ENCODE peak calls at places on chromosomes 6 and 20, in five cellular contexts. J, P, C, T and O are unnamed samples.
A peak's percentile ranks its signal among the peaks of the same experiment; 100 is the strongest.

GRCh38 chr20:9884061-9884460 is 45.2 kb upstream of the PAK5 start:
- DNase-seq in J (no peak), P (no peak), C (no peak), T (no peak), O (no peak)

GRCh38 chr6:146892283-146892612 is 293.5 kb downstream of the ADGB start:
- DNase-seq in J (no peak), P (no peak), C (no peak), T (no peak), O (no peak)

GRCh38 chr20:21968486-21968885 is 263.0 kb downstream of the PAX1 start:
- DNase-seq in J (no peak), P (no peak), C (no peak), T (no peak), O (no peak)

GRCh38 chr6:161303628-161304340 is 29.9 kb upstream of the AGPAT4 start:
- DNase-seq in J (no peak), P (peak; percentile 54), C (no peak), T (no peak), O (no peak)

GRCh38 chr6:52995913-52996685 is 1.0 kb upstream of the GSTA4 start:
- DNase-seq in J (peak; percentile 41), P (peak; percentile 88), C (peak; percentile 45), T (peak; percentile 38), O (peak; percentile 59)

GRCh38 chr6:126764104-126764503 is 354.4 kb upstream of the RSPO3 start:
- DNase-seq in J (no peak), P (peak; percentile 41), C (no peak), T (no peak), O (no peak)

GRCh38 chr20:8757146-8757545 is 311.7 kb upstream of the PLCB4 start:
- DNase-seq in J (no peak), P (peak; percentile 76), C (no peak), T (no peak), O (peak; percentile 51)

GRCh38 chr20:50645253-50646068 is 45.9 kb downstream of the RIPOR3 start:
- DNase-seq in J (peak; percentile 79), P (peak; percentile 91), C (peak; percentile 67), T (no peak), O (peak; percentile 92)

GRCh38 chr20:58818585-58819285 is 32.0 kb downstream of the GNAS-AS1 start:
- DNase-seq in J (no peak), P (no peak), C (no peak), T (no peak), O (no peak)

GRCh38 chr20:63492982-63493381 is 5.9 kb downstream of the EEF1A2 start:
- DNase-seq in J (no peak), P (no peak), C (no peak), T (no peak), O (no peak)

GRCh38 chr20:53445276-53445675 is 148.4 kb downstream of the ZNF217 start:
- DNase-seq in J (no peak), P (peak; percentile 2), C (no peak), T (no peak), O (no peak)

GRCh38 chr6:146041282-146041681 is 12.4 kb downstream of the GRM1 start:
- DNase-seq in J (no peak), P (peak; percentile 49), C (no peak), T (no peak), O (no peak)

GRCh38 chr6:7914991-7915789 is 4.6 kb upstream of the TXNDC5 start:
- DNase-seq in J (peak; percentile 34), P (peak; percentile 89), C (no peak), T (no peak), O (no peak)

GRCh38 chr20:43959079-43959919 is 44.6 kb downstream of the TOX2 start:
- DNase-seq in J (no peak), P (peak; percentile 53), C (no peak), T (no peak), O (no peak)

GRCh38 chr20:50004175-50004574 is 21.4 kb downstream of the SNAI1 start:
- DNase-seq in J (no peak), P (no peak), C (no peak), T (no peak), O (no peak)

GRCh38 chr20:31698803-31699718 is 23.6 kb downstream of the BCL2L1 start:
- DNase-seq in J (peak; percentile 86), P (peak; percentile 95), C (peak; percentile 68), T (peak; percentile 60), O (peak; percentile 96)

GRCh38 chr6:26380256-26380655 is 2.7 kb upstream of the BTN2A2 start:
- DNase-seq in J (no peak), P (peak; percentile 40), C (no peak), T (no peak), O (no peak)

GRCh38 chr6:130252527-130253237 is 29.9 kb upstream of the SAMD3 start:
- DNase-seq in J (no peak), P (no peak), C (no peak), T (no peak), O (no peak)

GRCh38 chr6:46102123-46102522 is 27.7 kb upstream of the ENPP4 start:
- DNase-seq in J (no peak), P (no peak), C (no peak), T (no peak), O (no peak)

GRCh38 chr20:10550204-10551118 is 115.4 kb downstream of the SLX4IP start:
- DNase-seq in J (no peak), P (no peak), C (no peak), T (no peak), O (no peak)

GRCh38 chr6:170093276-170093657 is 197.6 kb downstream of the DLL1 start:
- DNase-seq in J (no peak), P (no peak), C (no peak), T (no peak), O (no peak)

GRCh38 chr6:105793132-105793531 is 293.0 kb upstream of the PRDM1 start:
- DNase-seq in J (no peak), P (no peak), C (peak; percentile 24), T (no peak), O (no peak)

GRCh38 chr6:142518126-142518525 is 216.3 kb downstream of the ADGRG6 start:
- DNase-seq in J (no peak), P (no peak), C (no peak), T (no peak), O (no peak)

GRCh38 chr6:28248916-28249315 is 3.2 kb downstream of the ZKSCAN4 start:
- DNase-seq in J (no peak), P (no peak), C (no peak), T (no peak), O (no peak)

GRCh38 chr6:28693751-28694443 is 168.2 kb downstream of the GPX5 start:
- DNase-seq in J (no peak), P (no peak), C (no peak), T (no peak), O (no peak)

GRCh38 chr6:4412488-4412887 is 277.1 kb upstream of the ECI2 start:
- DNase-seq in J (no peak), P (peak; percentile 70), C (no peak), T (no peak), O (no peak)

GRCh38 chr20:44284032-44284431 is 27.0 kb downstream of the FITM2 start:
- DNase-seq in J (no peak), P (no peak), C (no peak), T (no peak), O (no peak)

GRCh38 chr6:40480678-40481077 is 106.5 kb downstream of the LRFN2 start:
- DNase-seq in J (no peak), P (no peak), C (no peak), T (no peak), O (no peak)

GRCh38 chr6:40473026-40473425 is 114.1 kb downstream of the LRFN2 start:
- DNase-seq in J (no peak), P (no peak), C (no peak), T (no peak), O (no peak)

GRCh38 chr6:40474937-40475336 is 112.2 kb downstream of the LRFN2 start:
- DNase-seq in J (no peak), P (no peak), C (no peak), T (no peak), O (no peak)

GRCh38 chr6:40476673-40477072 is 110.5 kb downstream of the LRFN2 start:
- DNase-seq in J (no peak), P (no peak), C (no peak), T (no peak), O (no peak)

GRCh38 chr6:40477246-40478126 is 109.7 kb downstream of the LRFN2 start:
- DNase-seq in J (no peak), P (no peak), C (no peak), T (no peak), O (no peak)
- TF ChIP-seq CTCF in J (no peak), P (no peak), C (no peak), T (no peak), O (no peak)

GRCh38 chr20:655730-656624 is 3.0 kb upstream of the SRXN1 start:
- DNase-seq in J (no peak), P (no peak), C (no peak), T (no peak), O (no peak)

GRCh38 chr20:652611-653109 is 340 bp downstream of the SRXN1 start:
- DNase-seq in J (no peak), P (peak; percentile 45), C (peak; percentile 37), T (no peak), O (no peak)

GRCh38 chr20:653590-654426 is 808 bp upstream of the SRXN1 start:
- DNase-seq in J (no peak), P (no peak), C (peak; percentile 30), T (no peak), O (no peak)

GRCh38 chr20:653110-653589 is at the start of gene SRXN1:
- DNase-seq in J (peak; percentile 88), P (peak; percentile 90), C (peak; percentile 89), T (peak; percentile 92), O (peak; percentile 20)

DNA sequence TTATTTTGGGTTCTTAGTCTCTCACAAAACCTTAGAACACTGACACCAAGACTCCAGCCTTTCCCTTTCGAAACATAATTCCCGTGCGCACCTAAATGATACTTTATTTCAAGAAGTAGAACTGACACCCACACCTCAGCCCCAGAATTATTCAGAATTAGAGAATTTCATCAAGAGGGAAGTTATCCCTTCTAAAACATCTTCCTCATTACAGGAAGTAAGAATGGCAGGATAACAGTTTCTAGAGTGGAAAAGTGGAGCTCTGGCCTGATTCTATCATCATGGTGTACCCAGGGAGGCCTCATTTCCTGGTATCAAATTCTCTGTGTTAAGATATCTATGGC is 1.4 kb upstream of the SRXN1 start:
- DNase-seq in J (no peak), P (no peak), C (no peak), T (no peak), O (no peak)
- H3K4me3 ChIP-seq in J (no peak overlapping the region), P (no peak overlapping the region), C (no peak overlapping the region), T (no peak overlapping the region), O (no peak overlapping the region)

DNA sequence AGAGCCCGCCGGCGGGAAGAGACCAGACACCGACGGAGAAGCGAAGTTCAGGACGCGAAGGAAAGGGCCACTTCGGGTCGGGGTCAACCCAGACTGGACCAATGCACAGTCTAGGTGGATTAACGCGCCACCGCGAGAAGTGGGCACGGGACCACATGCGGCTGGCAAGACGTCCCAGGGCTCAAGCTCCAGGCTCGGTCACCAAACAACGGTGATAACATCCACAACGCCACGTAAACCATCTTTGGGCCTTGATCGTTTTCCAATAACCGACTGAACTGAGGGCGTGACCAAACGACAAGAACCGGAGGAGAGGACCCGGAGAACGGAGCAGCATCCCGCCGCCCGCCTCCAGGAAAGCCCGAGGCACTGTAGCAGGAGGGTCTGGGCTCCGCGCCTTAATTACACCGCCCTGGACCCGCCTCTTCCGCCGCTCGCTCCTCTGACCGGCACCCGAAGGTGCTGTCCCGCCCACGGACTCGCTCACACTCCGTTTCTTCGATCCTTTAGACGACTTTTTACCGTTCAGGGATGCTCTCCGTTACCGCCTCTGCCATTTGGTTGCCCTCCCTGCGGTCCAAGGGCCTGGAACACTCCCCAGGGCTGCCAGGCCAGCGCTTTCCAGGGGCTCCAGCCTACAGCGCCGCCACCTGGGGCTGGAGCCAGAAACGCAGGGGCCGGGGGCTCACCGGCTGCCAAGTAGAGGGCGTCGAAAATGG is 44.1 kb downstream of the DPPA5 start:
- DNase-seq in J (peak; percentile 39), P (peak; percentile 53), C (peak; percentile 69), T (peak; percentile 80), O (no peak)
- TF ChIP-seq CTCF in J (peak; percentile 32), P (peak; percentile 64), C (no peak), T (peak; percentile 86), O (peak; percentile 58)

GRCh38 chr6:34673079-34673478 is 23.5 kb downstream of the ILRUN start:
- DNase-seq in J (no peak), P (no peak), C (no peak), T (no peak), O (no peak)
- H3K4me3 ChIP-seq in J (no peak overlapping the region), P (no peak overlapping the region), C (no peak overlapping the region), T (peak overlapping the region; percentile 43), O (no peak overlapping the region)